ENCODE peak calls at places on chromosome 20, in four cellular contexts. U is A549, Q is body of pancreas, F is left lung. V is an unnamed sample. For H3K4me1 and H3K9me3, the result is how much of the 10 kb centered on the place peaks cover.

GRCh38 chr20:10253750-10254149 is 35.1 kb downstream of the SNAP25 start:
- DNase-seq in U (no peak), Q (no peak), F (no peak), V (no peak)

GRCh38 chr20:50467618-50468373 is 42.4 kb upstream of the PTPN1 start:
- DNase-seq in U (peak), Q (peak), F (no peak), V (peak)

GRCh38 chr20:3876676-3877075 is 12.5 kb upstream of the PANK2 start:
- DNase-seq in U (no peak), Q (no peak), F (no peak), V (no peak)

GRCh38 chr20:48731581-48731980 is 96.2 kb downstream of the PREX1 start:
- DNase-seq in U (no peak), Q (no peak), F (no peak), V (no peak)

GRCh38 chr20:54025166-54025835 is 45.1 kb downstream of the BCAS1 start:
- DNase-seq in U (no peak), Q (no peak), F (no peak), V (no peak)

GRCh38 chr20:22371843-22372242 is 212.5 kb downstream of the FOXA2 start:
- DNase-seq in U (no peak), Q (no peak), F (no peak), V (no peak)

GRCh38 chr20:42179768-42180167 is 561.6 kb upstream of the CHD6 start:
- DNase-seq in U (peak), Q (no peak), F (no peak), V (no peak)

GRCh38 chr20:3927486-3928291 is 38.5 kb downstream of the PANK2 start:
- DNase-seq in U (no peak), Q (no peak), F (no peak), V (no peak)

GRCh38 chr20:52172392-52173047 is 19.1 kb downstream of the ZFP64 start:
- DNase-seq in U (no peak), Q (no peak), F (no peak), V (no peak)

GRCh38 chr20:18191336-18191735 is 53.7 kb downstream of the KAT14 start:
- DNase-seq in U (no peak), Q (no peak), F (no peak), V (no peak)

GRCh38 chr20:45970646-45971424 is 1.2 kb downstream of the ZNF335 start:
- DNase-seq in U (no peak), Q (peak), F (peak), V (no peak)

GRCh38 chr20:19935842-19936241 is 81.3 kb upstream of the NAA20 start:
- DNase-seq in U (no peak), Q (peak), F (peak), V (no peak)

GRCh38 chr20:53210931-53211330 is 238.8 kb downstream of the TSHZ2 start:
- DNase-seq in U (no peak), Q (no peak), F (no peak), V (no peak)

GRCh38 chr20:12394786-12395185 is 477.1 kb downstream of the BTBD3 start:
- DNase-seq in U (no peak), Q (peak), F (no peak), V (no peak)

GRCh38 chr20:32634041-32634805 is 39.5 kb downstream of the C20orf203 start:
- DNase-seq in U (no peak), Q (no peak), F (no peak), V (no peak)

GRCh38 chr20:10297684-10298240 is 79.1 kb downstream of the SNAP25 start:
- DNase-seq in U (no peak), Q (no peak), F (no peak), V (no peak)

GRCh38 chr20:37394543-37395410 is 48.8 kb downstream of the SRC start:
- DNase-seq in U (no peak), Q (peak), F (no peak), V (no peak)

GRCh38 chr20:9955646-9956045 is 79.1 kb upstream of the ANKEF1 start:
- DNase-seq in U (peak), Q (no peak), F (no peak), V (no peak)

GRCh38 chr20:11445161-11445560 is 472.5 kb upstream of the BTBD3 start:
- DNase-seq in U (no peak), Q (no peak), F (no peak), V (no peak)

GRCh38 chr20:37669062-37669772 is 24.6 kb upstream of the CTNNBL1 start:
- DNase-seq in U (no peak), Q (no peak), F (no peak), V (no peak)

GRCh38 chr20:45456632-45457031 is 12.9 kb upstream of the WFDC2 start:
- DNase-seq in U (peak), Q (peak), F (no peak), V (no peak)

GRCh38 chr20:4787069-4787468 is 65.4 kb downstream of the PRND start:
- DNase-seq in U (no peak), Q (no peak), F (no peak), V (no peak)

GRCh38 chr20:36128463-36129176 is 25.9 kb upstream of the EPB41L1 start:
- DNase-seq in U (peak), Q (no peak), F (no peak), V (no peak)

GRCh38 chr20:37305079-37305478 is 15.6 kb downstream of the MANBAL start:
- DNase-seq in U (no peak), Q (no peak), F (no peak), V (no peak)

GRCh38 chr20:43409041-43409913 is 48.4 kb upstream of the SRSF6 start:
- DNase-seq in U (peak), Q (no peak), F (no peak), V (no peak)

GRCh38 chr20:9323622-9324021 is 190.8 kb upstream of the LAMP5 start:
- DNase-seq in U (peak), Q (no peak), F (no peak), V (no peak)

GRCh38 chr20:2680046-2680445 is 12.5 kb upstream of the EBF4 start:
- DNase-seq in U (no peak), Q (no peak), F (no peak), V (no peak)

GRCh38 chr20:62239278-62239879 is 1.1 kb downstream of the OSBPL2 start:
- DNase-seq in U (no peak), Q (peak), F (no peak), V (no peak)
- H3K4me1 ChIP-seq in U (under half), Q (half or more), F (under half), V (under half)

DNA sequence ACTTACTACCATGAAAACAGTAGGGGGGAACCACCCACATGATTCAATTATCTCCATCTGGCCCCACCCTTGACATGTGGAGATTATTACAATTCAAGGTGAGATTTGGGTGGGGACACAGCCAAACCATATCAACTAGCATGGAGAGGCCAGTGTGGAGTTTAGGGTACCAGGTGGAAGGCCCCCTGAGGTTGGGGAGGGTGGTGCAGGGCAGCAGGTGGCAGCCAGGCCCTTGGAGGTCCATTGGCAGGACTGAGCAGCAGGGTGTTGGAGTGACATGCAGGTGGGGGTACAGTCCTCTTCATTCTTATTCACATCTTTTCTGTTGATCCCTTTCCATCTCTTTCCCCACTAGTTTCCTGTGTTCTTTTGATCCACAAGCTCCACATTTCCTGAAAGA is 42.9 kb downstream of the PHACTR3 start:
- DNase-seq in U (no peak), Q (no peak), F (no peak), V (no peak)
- H3K9me3 ChIP-seq in U (under half), Q (under half), F (under half), V (under half)

GRCh38 chr20:61799928-61800327 is 265.8 kb downstream of the TAF4 start:
- DNase-seq in U (no peak), Q (no peak), F (no peak), V (no peak)
- H3K4me3 ChIP-seq in U (no peak), Q (no peak), F (no peak), V (no peak)

DNA sequence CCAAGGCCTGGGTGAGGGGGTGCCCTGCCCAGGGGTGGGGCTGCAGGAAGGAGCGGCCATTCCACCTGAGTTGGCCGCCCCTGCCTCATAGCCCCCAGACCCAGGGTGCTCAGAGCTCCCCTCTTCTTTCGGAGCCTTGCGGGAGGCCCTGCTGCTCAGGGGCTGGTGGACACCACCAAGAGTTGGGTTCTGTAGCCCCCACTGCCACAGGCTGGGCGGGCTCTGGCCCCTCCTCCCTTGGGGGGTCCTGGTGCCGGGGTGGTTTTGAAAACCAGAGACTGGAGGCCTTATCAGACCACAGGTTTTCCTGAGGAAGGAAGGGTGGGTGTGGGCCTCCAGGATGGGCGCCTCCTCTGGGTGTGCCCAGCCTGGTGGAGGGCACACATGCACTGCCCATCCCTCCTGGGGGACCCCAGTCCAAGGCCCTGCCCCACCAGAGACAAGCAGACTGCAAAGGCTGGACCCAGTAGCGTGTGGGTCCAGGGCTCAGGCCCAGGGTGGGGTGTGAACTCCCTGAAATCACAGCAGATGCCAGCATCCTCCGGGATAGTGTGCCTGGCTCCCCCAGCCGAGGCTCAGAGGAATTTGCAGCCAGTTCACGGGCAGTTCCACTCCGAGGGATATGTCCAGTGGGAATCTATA is 13.4 kb upstream of the ZBTB46 start:
- DNase-seq in U (no peak), Q (no peak), F (no peak), V (no peak)
- H3K4me1 ChIP-seq in U (under half), Q (under half), F (under half), V (under half)

GRCh38 chr20:57469418-57470211 is 55.3 kb downstream of the CTCFL start:
- DNase-seq in U (no peak), Q (no peak), F (peak), V (no peak)

GRCh38 chr20:57468523-57469417 is 56.2 kb downstream of the CTCFL start:
- DNase-seq in U (no peak), Q (no peak), F (peak), V (no peak)

GRCh38 chr20:57471496-57472210 is 53.3 kb downstream of the CTCFL start:
- DNase-seq in U (no peak), Q (no peak), F (no peak), V (no peak)

GRCh38 chr20:57470666-57471495 is 54.1 kb downstream of the CTCFL start:
- DNase-seq in U (no peak), Q (no peak), F (no peak), V (no peak)

DNA sequence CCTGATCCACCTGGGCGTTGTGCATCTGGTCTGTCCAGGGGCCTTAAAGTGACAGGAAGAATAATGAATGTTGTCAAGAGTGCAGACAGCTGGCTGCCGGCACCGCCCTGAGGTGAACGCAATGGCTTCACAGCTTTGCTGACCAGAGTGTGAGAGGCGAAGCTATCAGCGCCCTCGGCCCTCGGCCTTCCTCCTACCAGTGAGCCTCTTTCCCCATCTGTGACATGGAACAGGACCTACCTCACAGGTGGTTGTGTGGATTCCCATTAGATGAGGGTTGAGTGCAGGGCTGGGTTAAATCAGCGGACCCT is 54.8 kb downstream of the CTCFL start:
- DNase-seq in U (no peak), Q (no peak), F (no peak), V (no peak)
- H3K9me3 ChIP-seq in U (under half), Q (under half), F (under half), V (under half)

DNA sequence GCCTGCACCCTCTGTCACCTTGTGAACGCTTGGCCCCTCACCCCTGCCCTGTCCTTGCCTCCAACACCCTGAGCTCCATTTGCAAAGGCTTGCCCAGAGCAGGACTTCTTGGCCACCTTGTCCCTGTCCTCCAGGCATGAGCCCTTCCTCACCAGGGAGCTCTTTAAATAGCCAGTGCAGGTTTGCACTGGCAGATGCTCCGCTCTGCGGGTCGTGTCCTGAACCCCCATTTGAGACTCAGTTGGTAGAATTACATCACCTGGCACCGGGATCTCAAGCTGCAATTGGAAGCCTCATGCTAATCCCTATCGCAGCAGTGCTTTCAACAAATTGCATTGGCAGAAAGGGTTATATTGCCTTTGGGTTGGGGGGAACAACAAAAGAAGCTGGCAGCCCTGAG is 85.9 kb downstream of the TRMT6 start:
- DNase-seq in U (no peak), Q (no peak), F (no peak), V (no peak)
- H3K4me3 ChIP-seq in U (no peak), Q (no peak), F (no peak), V (no peak)

V was measured in effector memory CD4-positive, alpha-beta T cell.